ENCODE peak calls at places on chromosomes 12 and 14, in nine cellular contexts. Z, N, I, S, V, P, E, F and A are unnamed samples.

GRCh38 chr12:68451261-68452091 is 119.3 kb upstream of the MDM1 start:
- DNase-seq in Z (no peak), N (no peak), I (no peak), S (peak; percentile 26), V (peak; percentile 84), P (no peak), E (no peak), F (peak; percentile 89), A (no peak)

GRCh38 chr12:56122637-56123036 is 4.6 kb downstream of the ZC3H10 start:
- DNase-seq in Z (no peak), N (no peak), I (no peak), S (no peak), V (no peak), P (no peak), E (no peak), F (no peak), A (no peak)

GRCh38 chr14:94330857-94331256 is 7.7 kb upstream of the SERPINA6 start:
- DNase-seq in Z (no peak), N (no peak), I (no peak), S (no peak), V (no peak), P (no peak), E (no peak), F (no peak), A (no peak)

GRCh38 chr12:12718853-12719252 is 1.7 kb downstream of the CDKN1B start:
- DNase-seq in Z (no peak), N (no peak), I (no peak), S (no peak), V (no peak), P (peak; percentile 7), E (no peak), F (peak; percentile 76), A (no peak)

GRCh38 chr12:17108877-17109520 is 503.0 kb upstream of the LMO3 start:
- DNase-seq in Z (no peak), N (no peak), I (no peak), S (no peak), V (no peak), P (no peak), E (no peak), F (no peak), A (no peak)

GRCh38 chr12:113266106-113266895 is 45.0 kb downstream of the TPCN1 start:
- DNase-seq in Z (no peak), N (no peak), I (no peak), S (no peak), V (no peak), P (no peak), E (no peak), F (no peak), A (no peak)

GRCh38 chr12:13288501-13288900 is 92.0 kb downstream of the EMP1 start:
- DNase-seq in Z (no peak), N (no peak), I (no peak), S (no peak), V (no peak), P (no peak), E (no peak), F (peak; percentile 3), A (no peak)

GRCh38 chr12:13371797-13372196 is 175.3 kb downstream of the EMP1 start:
- DNase-seq in Z (no peak), N (no peak), I (no peak), S (no peak), V (no peak), P (no peak), E (no peak), F (no peak), A (no peak)

GRCh38 chr14:35826952-35827416 is 846 bp downstream of the BRMS1L start:
- DNase-seq in Z (no peak), N (no peak), I (no peak), S (no peak), V (no peak), P (no peak), E (no peak), F (no peak), A (no peak)

GRCh38 chr14:35829449-35829848 is 3.3 kb downstream of the BRMS1L start:
- DNase-seq in Z (no peak), N (no peak), I (no peak), S (no peak), V (no peak), P (no peak), E (no peak), F (peak; percentile 73), A (no peak)

GRCh38 chr14:35825968-35826217 is 245 bp upstream of the BRMS1L start:
- DNase-seq in Z (no peak), N (no peak), I (no peak), S (no peak), V (no peak), P (no peak), E (no peak), F (no peak), A (no peak)

GRCh38 chr14:35827678-35828472 is 1.7 kb downstream of the BRMS1L start:
- DNase-seq in Z (no peak), N (no peak), I (no peak), S (no peak), V (no peak), P (no peak), E (no peak), F (no peak), A (no peak)

DNA sequence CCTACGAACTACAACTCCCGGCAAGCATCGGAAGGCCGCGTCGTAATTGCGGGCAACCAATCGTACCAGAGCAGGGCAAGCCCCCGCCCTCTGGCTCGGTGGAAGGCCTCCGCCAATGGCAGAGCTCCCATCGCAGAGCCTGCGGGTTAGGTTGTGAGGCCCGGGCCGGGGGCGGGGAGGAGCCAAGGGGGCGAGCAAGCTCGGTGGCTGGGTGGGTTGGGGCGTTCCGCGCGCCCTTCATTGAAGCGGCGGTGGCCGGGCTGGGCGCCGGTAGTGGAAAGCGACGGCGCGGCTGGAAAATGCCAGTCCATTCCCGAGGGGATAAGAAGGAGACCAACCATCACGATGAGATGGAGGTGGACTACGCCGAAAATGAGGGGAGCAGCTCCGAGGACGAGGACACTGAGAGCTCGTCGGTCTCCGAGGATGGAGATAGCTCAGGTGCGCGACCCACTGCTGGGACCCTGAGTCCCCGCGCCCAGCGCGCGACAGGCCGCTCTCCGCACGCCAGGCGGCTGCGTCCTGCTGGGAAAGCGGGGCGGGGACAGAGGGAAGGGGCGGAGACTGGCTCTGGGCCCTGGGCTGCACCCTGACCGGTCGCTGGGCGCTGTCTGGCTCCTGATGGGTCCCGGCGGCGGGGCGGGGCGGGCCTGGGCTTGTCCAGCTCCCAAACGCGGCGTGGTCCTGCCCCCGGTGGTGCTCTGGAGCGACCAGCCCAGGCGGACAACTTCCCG is at the start of gene BRMS1L:
- DNase-seq in Z (peak; percentile 98), N (peak; percentile 99), I (peak; percentile 95), S (peak; percentile 99), V (peak; percentile 99), P (peak; percentile 99), E (peak; percentile 96), F (peak; percentile 99), A (peak; percentile 99)
- TF ChIP-seq CTCF in Z (no peak), N (no peak), I (peak; percentile 7), S (peak; percentile 6), V (no peak), P (no peak), E (no peak), F (no peak), A (no peak)

GRCh38 chr14:99441157-99441870 is 39.3 kb downstream of the SETD3 start:
- DNase-seq in Z (peak; percentile 47), N (no peak), I (no peak), S (no peak), V (no peak), P (peak; percentile 18), E (peak; percentile 31), F (no peak), A (peak; percentile 69)
- TF ChIP-seq CTCF in Z (no peak), N (no peak), I (no peak), S (no peak), V (no peak), P (peak; percentile 25), E (peak; percentile 27), F (peak; percentile 19), A (peak; percentile 78)

DNA sequence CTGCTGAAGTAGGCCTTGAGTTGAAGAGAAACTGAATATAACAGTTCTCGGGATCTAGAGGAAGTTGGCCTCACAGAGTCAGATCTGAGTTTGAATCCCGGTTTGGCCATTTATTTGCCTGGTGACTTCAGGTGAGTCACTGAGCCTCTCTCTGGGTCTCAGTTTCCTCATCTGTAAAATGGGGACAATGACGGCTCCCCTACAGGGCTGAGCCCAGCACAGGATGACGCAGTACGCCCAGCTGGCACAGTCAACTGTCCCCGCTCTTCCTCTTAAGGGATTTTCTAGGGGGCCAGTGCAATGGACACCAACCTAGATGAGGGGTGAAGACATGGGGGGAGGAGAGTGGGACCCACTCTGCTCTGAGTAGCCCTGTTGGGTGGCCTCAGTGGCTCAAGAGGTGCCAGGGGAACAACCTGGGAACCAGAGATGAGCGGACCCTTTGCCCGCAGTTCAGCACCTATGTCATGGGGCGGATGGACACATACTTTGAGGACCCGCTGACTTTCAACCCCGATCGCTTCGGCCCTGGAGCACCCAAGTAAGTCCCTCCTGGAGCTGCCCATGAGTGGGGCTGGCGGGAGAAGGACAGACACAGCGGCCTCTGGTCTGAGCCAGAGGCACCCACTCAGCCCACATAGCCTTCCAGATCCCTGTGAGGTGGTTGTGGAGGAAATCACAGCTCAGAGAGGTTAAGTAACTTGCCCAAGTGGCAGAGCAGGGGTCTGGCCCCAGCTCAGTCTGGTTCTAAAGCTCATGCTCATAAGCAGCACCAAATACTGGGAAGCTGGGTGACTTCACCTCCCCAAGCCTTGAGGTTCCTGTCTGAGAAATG is 41.1 kb downstream of the CYP46A1 start:
- DNase-seq in Z (no peak), N (peak; percentile 54), I (no peak), S (no peak), V (no peak), P (no peak), E (no peak), F (no peak), A (no peak)
- TF ChIP-seq CTCF in Z (no peak), N (no peak), I (no peak), S (no peak), V (no peak), P (no peak), E (no peak), F (no peak), A (no peak)

GRCh38 chr14:93116676-93117200 is 1.0 kb upstream of the ITPK1 start:
- DNase-seq in Z (no peak), N (no peak), I (no peak), S (no peak), V (no peak), P (no peak), E (no peak), F (no peak), A (no peak)

GRCh38 chr14:93115920-93116675 is at the start of gene ITPK1:
- DNase-seq in Z (peak; percentile 52), N (no peak), I (peak; percentile 33), S (peak; percentile 61), V (peak; percentile 80), P (peak; percentile 67), E (peak; percentile 29), F (peak; percentile 41), A (peak; percentile 72)

GRCh38 chr14:93114713-93115068 is 1.0 kb downstream of the ITPK1 start:
- DNase-seq in Z (peak; percentile 31), N (no peak), I (no peak), S (no peak), V (no peak), P (peak; percentile 35), E (peak; percentile 18), F (no peak), A (no peak)

GRCh38 chr14:93114068-93114710 is 1.5 kb downstream of the ITPK1 start:
- DNase-seq in Z (no peak), N (no peak), I (no peak), S (no peak), V (peak; percentile 16), P (no peak), E (no peak), F (no peak), A (no peak)

DNA sequence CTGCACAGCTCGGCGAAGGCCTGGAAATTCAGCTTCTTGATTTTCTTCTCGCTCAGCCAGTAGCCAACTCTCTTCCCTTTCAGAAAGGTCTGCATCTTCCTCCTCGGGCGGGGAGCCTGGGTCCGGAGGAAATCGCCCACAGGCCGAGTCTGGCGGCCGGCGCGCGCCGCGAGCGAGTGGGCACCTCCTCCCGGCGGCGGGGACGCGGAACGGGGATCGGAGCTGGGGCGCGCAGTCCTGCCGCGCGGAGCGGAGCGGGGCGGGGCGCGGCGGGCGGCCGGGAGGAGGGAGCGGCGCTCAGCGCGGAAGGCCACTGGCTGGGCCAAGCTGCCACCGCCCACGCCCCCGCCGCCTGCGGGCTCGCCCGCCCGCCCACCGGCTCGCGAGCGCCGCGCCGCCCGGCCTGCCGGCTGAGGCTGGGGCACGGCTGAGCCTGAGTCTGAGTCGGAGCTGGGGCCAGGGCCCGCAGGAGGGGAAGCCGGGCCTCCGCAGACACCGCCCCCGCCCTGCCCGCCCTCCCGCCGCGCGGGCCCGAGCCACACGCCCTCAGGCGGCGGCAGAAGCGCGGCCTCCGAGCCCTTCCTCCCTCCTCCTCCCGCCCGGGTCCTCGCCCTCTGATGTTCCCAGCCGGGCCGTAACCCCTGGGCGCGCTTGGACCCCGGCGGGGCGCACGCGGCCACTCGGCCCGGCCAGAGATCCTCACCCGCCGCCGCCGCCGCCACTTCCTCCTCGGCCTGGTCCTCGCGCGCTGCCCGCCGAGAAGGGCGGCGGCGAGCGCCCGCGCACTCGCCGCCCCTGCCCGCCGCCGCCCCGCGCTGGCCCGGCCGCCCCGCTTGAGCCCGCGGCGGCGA is 431 bp downstream of the ITPK1 start:
- DNase-seq in Z (peak; percentile 75), N (peak; percentile 91), I (peak; percentile 58), S (peak; percentile 90), V (peak; percentile 94), P (peak; percentile 87), E (peak; percentile 79), F (peak; percentile 78), A (peak; percentile 89)
- TF ChIP-seq CTCF in Z (no peak), N (no peak), I (no peak), S (no peak), V (peak; percentile 1), P (no peak), E (no peak), F (no peak), A (no peak)